ENCODE peak calls at places on chromosomes 13 and 19, in five cellular contexts. Y, P, R, F and H are unnamed samples.

GRCh38 chr19:5828661-5829566 is 10.6 kb downstream of the FUT6 start:
- DNase-seq in Y (no peak), P (peak; percentile 56), R (no peak), F (peak; percentile 53), H (no peak)

GRCh38 chr13:42279986-42280385 is 8.0 kb downstream of the AKAP11 start:
- DNase-seq in R (no peak), Y (no peak), P (no peak), F (no peak), H (no peak)

GRCh38 chr13:113942591-113943103 is 31.2 kb downstream of the C13orf46 start:
- DNase-seq in Y (no peak), R (no peak), F (no peak), P (no peak), H (peak; percentile 80)

GRCh38 chr13:44333950-44334675 is 39.5 kb upstream of the SERP2 start:
- DNase-seq in F (no peak), P (no peak), Y (no peak), R (peak; percentile 52), H (no peak)

GRCh38 chr13:32309812-32310706 is 5.1 kb downstream of the ZAR1L start:
- DNase-seq in Y (peak; percentile 43), F (peak; percentile 8), R (no peak), P (peak; percentile 41), H (peak; percentile 34)

GRCh38 chr13:29435125-29435911 is 160.2 kb downstream of the SLC7A1 start:
- DNase-seq in Y (peak; percentile 66), F (no peak), R (no peak), P (no peak), H (no peak)

GRCh38 chr13:30299746-30300145 is 7.6 kb downstream of the KATNAL1 start:
- DNase-seq in P (no peak), Y (no peak), R (no peak), F (no peak), H (no peak)

GRCh38 chr13:79413521-79413920 is 7.5 kb upstream of the RBM26 start:
- DNase-seq in Y (no peak), R (no peak), F (no peak), P (no peak), H (no peak)

GRCh38 chr19:57269515-57270250 is 10.6 kb upstream of the ZNF460 start:
- DNase-seq in R (no peak), P (no peak), Y (peak; percentile 59), F (peak; percentile 37), H (no peak)

GRCh38 chr13:36436811-36437210 is 4.5 kb downstream of the CCNA1 start:
- DNase-seq in R (no peak), Y (no peak), P (no peak), F (no peak), H (no peak)

GRCh38 chr13:36428083-36428482 is 4.2 kb upstream of the CCNA1 start:
- DNase-seq in F (no peak), P (no peak), Y (no peak), R (no peak), H (no peak)

GRCh38 chr13:36432106-36432544 is at the start of gene CCNA1:
- DNase-seq in P (peak; percentile 73), R (no peak), F (peak; percentile 51), Y (no peak), H (peak; percentile 37)

GRCh38 chr13:36430247-36431203 is 1.8 kb upstream of the CCNA1 start:
- DNase-seq in R (no peak), F (no peak), P (no peak), Y (no peak), H (no peak)

GRCh38 chr13:36431204-36432105 is 840 bp upstream of the CCNA1 start:
- DNase-seq in R (no peak), F (no peak), Y (no peak), P (peak; percentile 37), H (peak; percentile 84)
- H3K4me3 ChIP-seq in R (peak overlapping the region; percentile 84), F (peak overlapping the region; percentile 40), Y (peak overlapping the region; percentile 56), P (peak overlapping the region; percentile 97), H (peak overlapping the region; percentile 55)

GRCh38 chr19:54574051-54574450 is 461 bp downstream of the LILRA2 start:
- DNase-seq in Y (no peak), R (peak; percentile 93), P (no peak), F (no peak), H (no peak)
- H3K4me3 ChIP-seq in Y (no peak overlapping the region), R (no peak overlapping the region), P (no peak overlapping the region), F (no peak overlapping the region), H (peak overlapping the region; percentile 45)

GRCh38 chr19:46303345-46303701 is 6.5 kb downstream of the HIF3A start:
- DNase-seq in Y (no peak), R (no peak), P (no peak), F (no peak), H (no peak)
- H3K4me3 ChIP-seq in Y (peak overlapping the region; percentile 47), R (no peak overlapping the region), P (peak overlapping the region; percentile 74), F (no peak overlapping the region), H (peak overlapping the region; percentile 16)

DNA sequence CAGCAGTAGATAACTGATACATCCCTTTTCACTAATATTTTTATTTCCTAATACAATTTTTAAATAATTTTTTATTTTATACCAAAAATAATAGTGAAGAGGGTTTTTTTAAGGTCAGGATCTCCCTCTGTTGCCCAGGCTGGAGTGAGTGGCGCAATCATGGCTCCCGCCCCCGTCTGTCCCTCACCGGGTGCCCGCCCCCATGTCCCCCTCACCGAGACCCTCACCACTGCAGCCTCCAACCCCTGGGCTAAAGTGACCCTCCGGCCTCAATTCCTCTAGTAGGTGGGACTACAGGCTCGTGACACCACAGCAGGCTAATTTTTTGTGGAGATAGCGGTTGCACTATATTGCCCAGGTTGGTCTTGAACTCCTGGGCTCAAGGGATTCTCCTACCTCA is 17.8 kb upstream of the ZNF846 start:
- DNase-seq in P (no peak), Y (no peak), F (no peak), R (no peak), H (no peak)
- H3K4me3 ChIP-seq in P (no peak overlapping the region), Y (peak overlapping the region; percentile 81), F (peak overlapping the region; percentile 66), R (peak overlapping the region; percentile 91), H (peak overlapping the region; percentile 43)

GRCh38 chr13:93726173-93727019 is 499.8 kb downstream of the GPC6 start:
- DNase-seq in P (no peak), F (no peak), R (no peak), Y (no peak), H (no peak)
- H3K4me3 ChIP-seq in P (no peak overlapping the region), F (no peak overlapping the region), R (no peak overlapping the region), Y (no peak overlapping the region), H (no peak overlapping the region)

DNA sequence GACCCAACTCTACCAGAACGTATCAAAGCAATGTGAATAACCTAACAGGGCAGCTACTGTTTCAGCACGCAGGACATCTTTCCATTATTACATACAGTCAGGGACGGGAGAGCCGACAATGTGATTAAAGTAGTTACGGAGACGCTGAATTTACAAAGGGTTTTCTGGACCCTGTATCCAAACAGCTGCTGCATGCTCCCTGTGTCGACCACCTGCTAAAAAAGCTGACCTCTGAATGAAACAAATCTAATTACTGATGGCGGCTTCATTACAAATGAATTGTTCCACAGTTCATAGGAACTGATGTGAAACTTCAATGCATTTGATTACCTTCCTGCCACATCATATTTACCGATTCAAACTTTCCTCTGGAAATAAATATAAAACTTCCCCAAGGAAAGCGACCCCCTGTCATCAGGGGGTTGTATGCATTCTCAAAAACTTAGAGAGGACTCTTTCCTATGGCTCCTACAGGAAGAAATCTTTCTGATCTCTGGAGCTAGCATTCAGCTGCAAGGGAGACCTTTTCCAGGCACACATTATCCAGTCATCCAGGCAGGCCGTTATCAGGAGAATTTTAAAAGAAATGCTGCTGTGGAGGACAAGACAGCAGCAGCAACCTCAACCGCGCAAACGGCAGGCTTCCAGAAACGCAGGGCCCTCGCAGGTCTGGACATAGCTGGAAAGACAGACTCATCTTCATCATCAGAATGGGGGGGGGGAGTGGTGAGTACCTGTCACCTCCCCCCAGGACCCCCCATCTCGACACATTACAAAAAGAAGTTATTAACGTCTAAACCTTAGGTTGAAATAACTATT is 3.1 kb downstream of the EFNB2 start:
- DNase-seq in P (no peak), Y (peak; percentile 58), F (no peak), R (no peak), H (no peak)
- H3K4me3 ChIP-seq in P (peak overlapping the region; percentile 72), Y (peak overlapping the region; percentile 94), F (no peak overlapping the region), R (peak overlapping the region; percentile 39), H (peak overlapping the region; percentile 65)

DNA sequence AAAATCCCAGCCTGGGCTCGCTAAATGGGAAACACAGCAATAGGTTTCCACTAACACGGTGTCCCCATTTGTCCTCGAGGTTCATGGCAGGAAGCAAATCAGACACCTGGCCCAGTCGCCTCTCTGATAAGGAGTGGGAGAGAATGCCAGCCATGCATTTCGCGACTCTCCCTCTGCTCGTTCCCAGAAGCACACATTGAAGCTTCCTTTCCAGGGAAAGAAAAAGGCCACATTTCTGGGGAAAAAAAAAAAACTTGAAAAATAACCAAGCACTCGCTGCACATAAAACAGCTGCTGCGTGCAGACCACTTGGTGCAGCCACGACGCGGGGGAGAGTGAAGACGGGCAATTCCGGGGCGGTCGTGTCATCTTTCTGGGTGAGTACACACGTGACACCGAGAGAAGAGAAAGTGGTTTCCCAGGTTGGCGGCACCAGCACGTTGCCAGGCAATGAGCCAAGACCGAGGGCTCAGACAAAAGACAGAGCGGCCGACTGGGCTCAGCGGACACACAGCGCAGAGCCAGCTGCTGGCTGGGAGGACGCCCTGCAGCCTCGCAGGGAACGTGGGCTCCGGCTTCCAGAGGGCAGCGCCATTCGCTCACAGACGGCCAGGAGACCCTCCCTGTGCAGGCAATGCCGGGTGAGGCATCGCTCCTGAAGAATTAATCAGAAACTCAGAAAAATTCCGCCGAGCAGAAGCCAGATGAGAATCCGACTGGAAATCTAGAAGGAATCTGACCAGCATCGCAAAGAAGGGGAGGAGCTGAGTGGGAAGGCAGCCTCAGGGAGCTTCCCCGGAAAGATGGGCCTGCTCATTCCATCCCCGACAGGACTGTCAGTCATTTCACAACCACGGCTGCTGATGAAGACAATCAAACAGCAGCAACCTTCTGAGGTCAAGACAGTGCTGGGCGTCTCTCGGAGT is 83.2 kb upstream of the IRS2 start:
- DNase-seq in Y (peak; percentile 27), P (no peak), F (peak; percentile 13), R (peak; percentile 88), H (peak; percentile 84)
- H3K4me3 ChIP-seq in Y (peak overlapping the region; percentile 38), P (no peak overlapping the region), F (no peak overlapping the region), R (peak overlapping the region; percentile 40), H (peak overlapping the region; percentile 24)

DNA sequence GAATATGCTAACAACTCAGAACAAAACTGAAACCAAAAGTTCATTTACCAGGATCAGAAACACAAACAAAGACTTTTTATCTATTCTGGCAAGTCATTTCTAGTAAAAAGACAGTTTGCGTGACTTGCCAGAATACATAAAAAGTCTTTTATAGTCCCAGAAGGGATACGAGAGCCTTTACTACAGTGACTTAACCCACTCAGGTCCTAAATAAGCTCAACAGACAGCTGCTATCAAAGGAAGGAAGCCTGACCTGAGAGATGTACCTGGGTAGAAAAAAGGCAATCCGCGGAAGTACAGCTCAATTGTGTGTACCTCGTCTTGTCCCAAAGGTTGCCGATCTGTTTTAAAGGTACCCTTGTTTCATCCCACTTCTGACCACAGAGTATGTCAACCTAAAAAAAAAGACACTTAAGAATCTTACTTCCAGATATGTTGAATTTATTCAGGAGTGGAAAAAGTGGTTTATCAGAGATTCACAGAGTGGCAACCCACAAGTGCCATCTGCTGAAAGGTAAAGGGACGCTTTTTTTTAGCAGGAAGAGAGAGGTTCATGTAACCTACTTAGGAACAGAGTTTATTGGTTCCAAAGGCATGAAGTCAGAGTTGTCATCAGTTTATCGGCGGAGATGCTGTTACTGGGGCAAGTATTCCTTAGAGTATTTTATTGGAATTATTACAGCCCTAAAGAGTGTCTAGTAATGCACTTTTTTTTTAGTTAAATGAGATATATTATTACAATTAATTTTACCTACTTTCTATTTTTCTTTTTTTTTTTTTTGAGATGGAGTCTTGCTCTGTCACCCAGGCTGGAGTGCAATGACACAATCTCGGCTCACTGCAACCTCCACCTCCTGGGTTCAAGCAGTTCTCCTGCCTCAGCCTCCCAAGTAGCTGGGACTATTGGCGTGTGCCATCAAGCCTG is 69.7 kb upstream of the C1QTNF9B start:
- DNase-seq in Y (no peak), F (peak; percentile 28), R (no peak), P (no peak), H (no peak)
- H3K4me3 ChIP-seq in Y (no peak overlapping the region), F (peak overlapping the region; percentile 35), R (peak overlapping the region; percentile 30), P (no peak overlapping the region), H (no peak overlapping the region)